ENCODE peak calls at places on chromosomes 1 and 21, in six cellular contexts. W is activated CD4-positive, alpha-beta T cell treated with anti-CD3 and anti-CD28 coated beads for 24 hours; T is stimulated activated CD4-positive, alpha-beta T cell treated with anti-CD3 and anti-CD28 coated beads, Interleukin-15, amount 100 ng/mL, for 1 hour; C is WERI-Rb-1; U is OCI-LY7; N is AG10803. Q is an unnamed sample.

GRCh38 chr1:174166530-174167328 is 7.4 kb downstream of the RABGAP1L start:
- DNase-seq in W (no peak), T (no peak), C (no peak), U (no peak), N (no peak), Q (no peak)

GRCh38 chr1:165828581-165829329 is 1.3 kb downstream of the UCK2 start:
- DNase-seq in W (peak), T (no peak), C (peak), U (peak), N (peak), Q (peak)

GRCh38 chr1:111192074-111192473 is 8.4 kb downstream of the DENND2D start:
- DNase-seq in W (no peak), T (no peak), C (no peak), U (no peak), N (no peak), Q (no peak)

GRCh38 chr1:67853704-67854103 is 20.4 kb upstream of the GNG12 start:
- DNase-seq in W (peak), T (no peak), C (peak), U (peak), N (peak), Q (peak)

GRCh38 chr1:98677288-98677687 is 15.8 kb downstream of the SNX7 start:
- DNase-seq in W (no peak), T (no peak), C (no peak), U (no peak), N (peak), Q (no peak)

GRCh38 chr21:32735524-32735923 is 7.7 kb upstream of the SYNJ1 start:
- DNase-seq in W (no peak), T (no peak), C (no peak), U (no peak), N (no peak), Q (no peak)

GRCh38 chr1:234647245-234647644 is 37.3 kb upstream of the IRF2BP2 start:
- DNase-seq in W (no peak), T (no peak), C (no peak), U (peak), N (no peak), Q (no peak)

GRCh38 chr1:93000291-93000690 is 39.0 kb upstream of the DIPK1A start:
- DNase-seq in W (no peak), T (no peak), C (peak), U (no peak), N (no peak), Q (peak)

GRCh38 chr1:65979145-65979544 is 186.4 kb downstream of the PDE4B start:
- DNase-seq in W (no peak), T (no peak), C (no peak), U (no peak), N (no peak), Q (no peak)

GRCh38 chr1:39501666-39502065 is 10.2 kb downstream of the BMP8A start:
- DNase-seq in W (no peak), T (no peak), C (no peak), U (no peak), N (peak), Q (no peak)

GRCh38 chr1:247639381-247639981 is 34.1 kb downstream of the OR2G3 start:
- DNase-seq in W (peak), T (peak), C (no peak), U (no peak), N (peak), Q (no peak)

GRCh38 chr1:25256578-25257129 is 9.4 kb upstream of the RSRP1 start:
- DNase-seq in W (no peak), T (no peak), C (no peak), U (no peak), N (no peak), Q (no peak)

GRCh38 chr1:182119631-182120030 is 58.1 kb upstream of the ZNF648 start:
- DNase-seq in W (no peak), T (no peak), C (no peak), U (no peak), N (no peak), Q (no peak)

GRCh38 chr1:100443739-100444571 is 91.6 kb downstream of the CDC14A start:
- DNase-seq in W (no peak), T (no peak), C (no peak), U (peak), N (no peak), Q (no peak)

GRCh38 chr21:45972353-45972715 is 9.2 kb upstream of the COL6A1 start:
- DNase-seq in W (no peak), T (no peak), C (peak), U (no peak), N (no peak), Q (no peak)

GRCh38 chr21:16419188-16419874 is 689.5 kb downstream of the USP25 start:
- DNase-seq in W (no peak), T (no peak), C (no peak), U (no peak), N (peak), Q (peak)

GRCh38 chr1:63813829-63814277 is 40.0 kb downstream of the ROR1 start:
- DNase-seq in W (no peak), T (no peak), C (no peak), U (no peak), N (peak), Q (no peak)

GRCh38 chr1:227779021-227779441 is 36.4 kb upstream of the PRSS38 start:
- DNase-seq in W (no peak), T (no peak), C (no peak), U (no peak), N (no peak), Q (no peak)

GRCh38 chr1:198124665-198125064 is 32.1 kb upstream of the NEK7 start:
- DNase-seq in W (no peak), T (no peak), C (no peak), U (no peak), N (no peak), Q (no peak)

GRCh38 chr1:235917267-235917811 is 50.6 kb upstream of the LYST start:
- DNase-seq in W (peak), T (peak), C (no peak), U (no peak), N (peak), Q (peak)

GRCh38 chr1:169890761-169891538 is 2.7 kb downstream of the SCYL3 start:
- DNase-seq in W (no peak), T (no peak), C (peak), U (peak), N (no peak), Q (peak)

GRCh38 chr1:154760469-154760933 is 109.6 kb downstream of the KCNN3 start:
- DNase-seq in W (peak), T (peak), C (peak), U (peak), N (no peak), Q (peak)

GRCh38 chr1:162381383-162381782 is at the start of gene C1orf226:
- DNase-seq in W (no peak), T (no peak), C (no peak), U (no peak), N (no peak), Q (no peak)

GRCh38 chr1:209542585-209542984 is 40.9 kb upstream of the CAMK1G start:
- DNase-seq in W (no peak), T (no peak), C (no peak), U (no peak), N (no peak), Q (no peak)

GRCh38 chr1:41664861-41665640 is 180.6 kb upstream of the EDN2 start:
- DNase-seq in W (no peak), T (no peak), C (peak), U (no peak), N (peak), Q (peak)

GRCh38 chr1:238199325-238199724 is 308.6 kb upstream of the ZP4 start:
- DNase-seq in W (no peak), T (no peak), C (no peak), U (no peak), N (no peak), Q (no peak)

GRCh38 chr1:172778461-172779455 is 119.9 kb downstream of the FASLG start:
- DNase-seq in W (no peak), T (no peak), C (no peak), U (peak), N (peak), Q (no peak)

GRCh38 chr1:4687943-4688342 is 33.5 kb downstream of the AJAP1 start:
- DNase-seq in W (no peak), T (no peak), C (no peak), U (no peak), N (no peak), Q (no peak)

GRCh38 chr1:232805269-232806070 is at the start of gene MAP10:
- DNase-seq in W (peak), T (peak), C (peak), U (peak), N (peak), Q (peak)

GRCh38 chr1:207025144-207025880 is 7.2 kb downstream of the C1orf116 start:
- DNase-seq in W (no peak), T (no peak), C (no peak), U (no peak), N (peak), Q (no peak)

GRCh38 chr1:161749509-161750407 is at the start of gene DUSP12:
- DNase-seq in W (peak), T (peak), C (peak), U (peak), N (peak), Q (peak)

Q was measured in NCI-H82.